ENCODE peak calls at places on chromosomes 3 and 15, in seven cellular contexts. M is upper lobe of right lung, U is OCI-LY7, F is tibial nerve, H is GM12865, B is K562, R is astrocyte of the spinal cord. Y is an unnamed sample.

GRCh38 chr3:184749168-184749744 is 37.4 kb upstream of the MAGEF1 start:
- DNase-seq in B (no peak), F (no peak), M (no peak), R (no peak), U (no peak), H (no peak), Y (no peak)

GRCh38 chr15:54304321-54304720 is 326.1 kb downstream of the UNC13C start:
- DNase-seq in H (no peak), U (no peak), M (no peak), R (no peak), F (no peak), B (no peak), Y (peak)

GRCh38 chr3:190183121-190183520 is 62.4 kb upstream of the P3H2 start:
- DNase-seq in R (peak), M (no peak), B (no peak), F (no peak), H (peak), U (no peak), Y (peak)

GRCh38 chr3:134364936-134365765 is 9.1 kb downstream of the AMOTL2 start:
- DNase-seq in H (peak), R (peak), U (peak), M (peak), F (no peak), B (no peak), Y (no peak)

GRCh38 chr15:75030424-75030823 is 7.0 kb downstream of the PPCDC start:
- DNase-seq in F (no peak), M (no peak), U (no peak), B (no peak), H (no peak), R (no peak), Y (no peak)

GRCh38 chr15:67189326-67190051 is 65.0 kb downstream of the AAGAB start:
- DNase-seq in M (no peak), R (no peak), H (no peak), F (peak), U (no peak), B (no peak), Y (no peak)

GRCh38 chr3:133983126-133983525 is 46.6 kb downstream of the SLCO2A1 start:
- DNase-seq in B (no peak), R (no peak), M (no peak), F (no peak), U (no peak), H (no peak), Y (no peak)

GRCh38 chr3:187836848-187837770 is 91.8 kb upstream of the BCL6 start:
- DNase-seq in M (no peak), U (no peak), R (peak), B (no peak), H (no peak), F (no peak), Y (no peak)

GRCh38 chr15:42060797-42061196 is 33.6 kb downstream of the PLA2G4D start:
- DNase-seq in B (no peak), M (no peak), H (no peak), R (no peak), U (no peak), F (no peak), Y (no peak)

GRCh38 chr3:17894434-17895060 is 152.1 kb upstream of the TBC1D5 start:
- DNase-seq in M (no peak), H (peak), R (peak), U (peak), F (no peak), B (no peak), Y (peak)

GRCh38 chr3:196611761-196612483 is 27.6 kb upstream of the NRROS start:
- DNase-seq in F (no peak), H (no peak), R (no peak), U (no peak), B (peak), M (no peak), Y (peak)

GRCh38 chr3:172836390-172836997 is 86.0 kb downstream of the ECT2 start:
- DNase-seq in R (peak), B (peak), M (no peak), F (peak), H (peak), U (peak), Y (peak)

GRCh38 chr3:85977615-85978338 is 1013.2 kb downstream of the VGLL3 start:
- DNase-seq in U (no peak), R (no peak), H (no peak), F (no peak), M (no peak), B (no peak), Y (no peak)

GRCh38 chr3:81864273-81864672 is 102.8 kb upstream of the GBE1 start:
- DNase-seq in M (no peak), B (no peak), H (no peak), R (no peak), U (no peak), F (no peak), Y (peak)

GRCh38 chr3:150105886-150106612 is 135.4 kb upstream of the PFN2 start:
- DNase-seq in M (no peak), U (no peak), F (no peak), B (no peak), R (no peak), H (peak), Y (no peak)

GRCh38 chr15:29726553-29726952 is 95.7 kb downstream of the TJP1 start:
- DNase-seq in F (no peak), M (no peak), B (no peak), R (no peak), H (no peak), U (no peak), Y (no peak)

GRCh38 chr3:21290557-21290956 is 460.5 kb downstream of the ZNF385D start:
- DNase-seq in B (peak), F (no peak), R (no peak), H (no peak), M (no peak), U (no peak), Y (peak)
- TF ChIP-seq CTCF in B (no peak), F (peak), R (peak), H (peak), M (peak), U (peak), Y (peak)

GRCh38 chr3:179100652-179101051 is 29.0 kb upstream of the ZMAT3 start:
- DNase-seq in B (peak), R (peak), U (no peak), F (no peak), M (no peak), H (no peak), Y (no peak)

GRCh38 chr3:179093807-179094206 is 22.2 kb upstream of the ZMAT3 start:
- DNase-seq in M (no peak), H (no peak), B (no peak), F (no peak), R (peak), U (no peak), Y (no peak)

GRCh38 chr3:179098388-179099077 is 26.9 kb upstream of the ZMAT3 start:
- DNase-seq in H (no peak), F (no peak), B (peak), R (peak), U (no peak), M (no peak), Y (peak)
- H3K4me3 ChIP-seq in H (no peak), F (no peak), B (peak), R (no peak), U (no peak), M (no peak), Y (no peak)

GRCh38 chr3:97994328-97994945 is 22.2 kb upstream of the RIOX2 start:
- DNase-seq in F (no peak), M (no peak), R (no peak), B (no peak), U (no peak), H (no peak), Y (no peak)

GRCh38 chr3:97992547-97993173 is 20.4 kb upstream of the RIOX2 start:
- DNase-seq in B (no peak), U (no peak), H (no peak), F (no peak), M (no peak), R (no peak), Y (no peak)

GRCh38 chr3:97999103-97999502 is 26.9 kb upstream of the RIOX2 start:
- DNase-seq in M (no peak), H (no peak), R (no peak), U (no peak), B (no peak), F (no peak), Y (no peak)

GRCh38 chr3:97993526-97993925 is 21.3 kb upstream of the RIOX2 start:
- DNase-seq in M (no peak), B (no peak), F (no peak), R (no peak), H (no peak), U (no peak), Y (no peak)

DNA sequence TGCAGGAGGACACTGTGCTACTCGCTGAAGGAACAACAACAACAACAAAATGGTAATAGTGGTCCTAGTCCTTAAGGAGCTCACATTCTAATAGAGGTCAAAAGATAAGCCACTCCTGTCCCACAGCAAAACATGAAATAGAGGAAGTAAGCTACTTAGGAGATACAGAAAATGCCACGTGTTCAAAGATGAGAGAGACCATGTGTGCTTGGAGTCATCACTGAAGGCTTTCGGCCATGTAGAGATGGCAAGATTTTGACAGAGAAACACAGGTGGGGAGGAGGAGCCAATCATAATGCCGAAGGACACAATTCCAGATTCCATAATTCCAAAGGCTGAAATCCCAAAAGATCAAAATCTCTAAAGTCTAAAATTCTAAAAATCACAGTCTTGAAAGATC is 24.8 kb upstream of the RIOX2 start:
- DNase-seq in U (no peak), F (no peak), M (no peak), R (no peak), H (no peak), B (no peak), Y (no peak)
- TF ChIP-seq CTCF in U (no peak), F (no peak), M (no peak), R (no peak), H (no peak), B (no peak), Y (no peak)

GRCh38 chr3:120741320-120741719 is 996 bp downstream of the RABL3 start:
- DNase-seq in B (peak), F (no peak), H (no peak), M (no peak), R (no peak), U (peak), Y (no peak)
- H3K4me3 ChIP-seq in B (peak), F (peak), H (peak), M (peak), R (peak), U (peak), Y (peak)

DNA sequence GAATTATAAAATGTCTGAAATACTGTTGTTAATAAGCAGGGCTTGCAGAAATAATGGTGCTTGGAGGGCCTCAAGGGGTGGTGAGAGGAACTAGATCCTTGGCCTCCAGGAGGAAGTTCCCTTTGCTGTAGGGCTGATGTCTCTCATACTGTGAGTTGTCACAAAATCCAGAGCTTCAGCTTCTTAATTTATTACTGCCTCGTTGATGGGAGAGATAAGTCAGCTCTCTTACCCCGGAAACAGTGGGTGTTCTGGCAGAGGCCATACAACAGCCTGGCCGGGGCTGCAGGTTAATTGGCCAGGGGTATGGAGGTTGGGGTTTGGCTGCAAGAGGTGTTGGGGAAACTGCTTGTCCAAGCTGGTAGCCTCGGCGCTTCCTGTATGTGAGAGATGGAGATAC is 15.5 kb downstream of the MAPKAPK3 start:
- DNase-seq in M (no peak), B (peak), H (no peak), R (no peak), U (no peak), F (no peak), Y (no peak)
- TF ChIP-seq CTCF in M (no peak), B (no peak), H (no peak), R (no peak), U (peak), F (no peak), Y (no peak)

GRCh38 chr3:100913870-100914654 is 79.2 kb downstream of the ABI3BP start:
- DNase-seq in R (peak), H (no peak), F (peak), B (no peak), M (no peak), U (no peak), Y (peak)

GRCh38 chr3:100912976-100913375 is 80.2 kb downstream of the ABI3BP start:
- DNase-seq in R (no peak), M (no peak), H (no peak), B (no peak), U (no peak), F (no peak), Y (no peak)

GRCh38 chr3:100911956-100912355 is 81.3 kb downstream of the ABI3BP start:
- DNase-seq in M (no peak), B (no peak), F (no peak), H (no peak), R (no peak), U (no peak), Y (no peak)

GRCh38 chr3:100910986-100911385 is 82.2 kb downstream of the ABI3BP start:
- DNase-seq in R (no peak), U (no peak), B (no peak), H (no peak), M (no peak), F (no peak), Y (no peak)

GRCh38 chr3:100912571-100912970 is 80.7 kb downstream of the ABI3BP start:
- DNase-seq in B (no peak), U (no peak), R (no peak), M (no peak), F (no peak), H (peak), Y (no peak)
- H3K4me3 ChIP-seq in B (no peak), U (no peak), R (no peak), M (no peak), F (no peak), H (no peak), Y (no peak)

GRCh38 chr3:163058190-163058854 is 1561.7 kb downstream of the OTOL1 start:
- DNase-seq in H (no peak), F (no peak), U (no peak), B (no peak), R (no peak), M (no peak), Y (peak)

DNA sequence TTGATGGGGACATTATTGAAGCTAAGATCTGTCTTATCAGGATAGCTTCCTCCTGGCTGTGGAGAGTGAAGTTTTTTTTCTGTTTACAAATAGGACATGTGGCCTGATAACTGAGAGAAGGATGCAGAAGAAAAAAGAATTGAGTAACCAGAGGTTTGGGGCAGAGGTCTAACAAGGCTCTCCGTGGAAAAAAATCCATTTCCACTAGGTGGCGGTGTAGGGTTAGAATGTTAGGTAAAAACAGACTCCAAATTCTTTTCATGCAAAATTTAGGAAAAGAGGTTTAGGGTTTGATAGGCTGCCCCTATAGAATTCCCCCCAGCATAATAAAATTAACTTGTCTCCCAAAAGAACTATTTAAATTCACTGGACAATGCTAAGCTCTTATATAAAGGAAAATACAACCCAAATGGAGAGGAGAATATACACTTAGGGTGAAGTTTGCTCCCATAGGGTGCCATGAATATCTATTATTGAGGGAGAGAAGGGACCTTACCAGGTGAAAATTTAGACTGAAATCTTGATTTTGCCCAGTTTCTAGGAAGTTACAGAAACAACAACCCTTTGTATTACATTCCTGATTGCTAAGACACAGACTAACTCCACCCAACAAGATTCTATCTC is 1560.4 kb downstream of the OTOL1 start:
- DNase-seq in M (no peak), H (peak), R (peak), U (peak), F (peak), B (peak), Y (peak)
- TF ChIP-seq CTCF in M (peak), H (peak), R (peak), U (peak), F (peak), B (peak), Y (peak)

DNA sequence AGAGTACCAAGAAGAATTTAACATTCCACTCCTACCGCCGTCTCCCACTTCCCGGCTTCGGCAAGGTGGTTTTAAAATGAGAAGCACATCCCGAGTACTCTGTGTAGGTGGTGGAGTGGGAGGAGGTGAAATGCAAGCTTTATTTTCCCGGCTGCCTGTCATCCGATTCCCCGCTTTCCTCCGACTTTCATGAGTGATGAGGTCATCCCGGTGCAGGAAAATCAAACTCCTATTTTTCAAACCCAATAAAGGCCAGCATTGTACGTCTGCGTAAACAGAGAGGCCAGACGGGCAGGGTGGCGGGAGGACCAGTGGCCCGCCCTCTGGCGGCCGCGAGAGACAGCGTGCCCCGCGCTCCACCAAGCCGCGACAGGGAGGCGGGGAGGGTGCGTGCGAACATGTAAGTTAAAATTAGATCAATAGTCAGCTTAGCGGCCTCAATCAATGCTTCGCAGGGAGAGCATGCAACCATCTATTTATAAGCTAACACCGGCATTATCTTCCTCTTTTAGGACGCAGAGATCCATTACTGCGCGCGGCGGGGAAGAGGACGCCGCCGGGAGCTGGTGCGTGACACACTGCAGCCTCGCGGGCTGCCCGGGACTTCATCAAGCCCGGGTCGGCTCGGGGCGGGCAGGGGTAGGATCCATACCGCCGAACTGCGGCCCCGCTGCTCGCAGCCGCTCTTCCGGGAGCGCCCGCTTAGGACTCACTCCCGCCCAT is 163.3 kb downstream of the CD47 start:
- DNase-seq in B (peak), F (peak), R (peak), U (peak), H (peak), M (peak), Y (peak)
- H3K4me3 ChIP-seq in B (no peak), F (peak), R (peak), U (no peak), H (peak), M (peak), Y (peak)

GRCh38 chr3:12890610-12891390 is 49.4 kb upstream of the RPL32 start:
- DNase-seq in F (no peak), M (no peak), R (no peak), H (no peak), B (no peak), U (no peak), Y (no peak)
- TF ChIP-seq CTCF in F (no peak), M (no peak), R (no peak), H (no peak), B (peak), U (peak), Y (no peak)